ENCODE peak calls at places on chromosomes 7 and 10, in six cellular contexts. One of them, this sample, is unnamed.
A peak's percentile ranks its signal among the peaks of the same experiment; 100 is the strongest.

GRCh38 chr7:55484834-55485233 is 87.5 kb downstream of the VOPP1 start:
- DNase-seq in renal cortical epithelial cell: no peak
- DNase-seq in esophagus squamous epithelium: no peak
- DNase-seq in A549: no peak
- DNase-seq in GDM1: no peak
- DNase-seq in CD8-positive, alpha-beta memory T cell: no peak
- DNase-seq in this sample: no peak

GRCh38 chr7:154347867-154348266 is 295.7 kb downstream of the DPP6 start:
- DNase-seq in renal cortical epithelial cell: no peak
- DNase-seq in GDM1: no peak
- DNase-seq in CD8-positive, alpha-beta memory T cell: no peak
- DNase-seq in esophagus squamous epithelium: no peak
- DNase-seq in A549: no peak
- DNase-seq in this sample: no peak

GRCh38 chr10:34996843-34997242 is 93.3 kb downstream of the CUL2 start:
- DNase-seq in A549: no peak
- DNase-seq in renal cortical epithelial cell: peak; percentile 38
- DNase-seq in esophagus squamous epithelium: no peak
- DNase-seq in CD8-positive, alpha-beta memory T cell: no peak
- DNase-seq in GDM1: peak; percentile 40
- DNase-seq in this sample: no peak

GRCh38 chr7:91872069-91872468 is 8.4 kb downstream of the MTERF1 start:
- DNase-seq in renal cortical epithelial cell: no peak
- DNase-seq in GDM1: no peak
- DNase-seq in A549: no peak
- DNase-seq in CD8-positive, alpha-beta memory T cell: no peak
- DNase-seq in esophagus squamous epithelium: no peak
- DNase-seq in this sample: no peak

GRCh38 chr7:130256716-130257115 is 9.9 kb upstream of the CPA2 start:
- DNase-seq in CD8-positive, alpha-beta memory T cell: no peak
- DNase-seq in esophagus squamous epithelium: no peak
- DNase-seq in GDM1: no peak
- DNase-seq in renal cortical epithelial cell: no peak
- DNase-seq in A549: no peak
- DNase-seq in this sample: no peak

GRCh38 chr7:28990200-28990960 is 32.2 kb upstream of the TRIL start:
- DNase-seq in esophagus squamous epithelium: no peak
- DNase-seq in CD8-positive, alpha-beta memory T cell: no peak
- DNase-seq in A549: no peak
- DNase-seq in renal cortical epithelial cell: no peak
- DNase-seq in GDM1: no peak
- DNase-seq in this sample: peak; percentile 60

GRCh38 chr7:22662490-22663145 is 64.4 kb upstream of the IL6 start:
- DNase-seq in CD8-positive, alpha-beta memory T cell: no peak
- DNase-seq in renal cortical epithelial cell: peak; percentile 48
- DNase-seq in A549: no peak
- DNase-seq in GDM1: no peak
- DNase-seq in esophagus squamous epithelium: no peak
- DNase-seq in this sample: no peak

GRCh38 chr10:84075226-84076046 is 63.9 kb upstream of the GHITM start:
- DNase-seq in esophagus squamous epithelium: no peak
- DNase-seq in renal cortical epithelial cell: no peak
- DNase-seq in GDM1: no peak
- DNase-seq in CD8-positive, alpha-beta memory T cell: no peak
- DNase-seq in A549: no peak
- DNase-seq in this sample: no peak

GRCh38 chr10:113473851-113474250 is 79.0 kb upstream of the HABP2 start:
- DNase-seq in CD8-positive, alpha-beta memory T cell: no peak
- DNase-seq in renal cortical epithelial cell: no peak
- DNase-seq in esophagus squamous epithelium: no peak
- DNase-seq in GDM1: no peak
- DNase-seq in A549: no peak
- DNase-seq in this sample: no peak

GRCh38 chr7:22772885-22773284 is 45.9 kb downstream of the IL6 start:
- DNase-seq in renal cortical epithelial cell: no peak
- DNase-seq in A549: no peak
- DNase-seq in esophagus squamous epithelium: no peak
- DNase-seq in CD8-positive, alpha-beta memory T cell: no peak
- DNase-seq in GDM1: no peak
- DNase-seq in this sample: no peak

GRCh38 chr7:135160098-135160857 is 10.2 kb downstream of the CYREN start:
- DNase-seq in A549: peak; percentile 36
- DNase-seq in GDM1: peak; percentile 3
- DNase-seq in renal cortical epithelial cell: peak; percentile 92
- DNase-seq in esophagus squamous epithelium: no peak
- DNase-seq in CD8-positive, alpha-beta memory T cell: no peak
- DNase-seq in this sample: no peak

GRCh38 chr7:194257-194995 is 2.1 kb downstream of the FAM20C start:
- DNase-seq in A549: no peak
- DNase-seq in renal cortical epithelial cell: no peak
- DNase-seq in esophagus squamous epithelium: no peak
- DNase-seq in CD8-positive, alpha-beta memory T cell: no peak
- DNase-seq in GDM1: no peak
- DNase-seq in this sample: peak; percentile 30

GRCh38 chr7:37149019-37149814 is 299.4 kb downstream of the ELMO1 start:
- DNase-seq in esophagus squamous epithelium: no peak
- DNase-seq in CD8-positive, alpha-beta memory T cell: no peak
- DNase-seq in A549: no peak
- DNase-seq in renal cortical epithelial cell: no peak
- DNase-seq in GDM1: no peak
- DNase-seq in this sample: no peak

GRCh38 chr7:98295467-98296220 is 14.2 kb downstream of the BRI3 start:
- DNase-seq in A549: no peak
- DNase-seq in renal cortical epithelial cell: no peak
- DNase-seq in CD8-positive, alpha-beta memory T cell: no peak
- DNase-seq in esophagus squamous epithelium: no peak
- DNase-seq in GDM1: no peak
- DNase-seq in this sample: no peak

GRCh38 chr10:49161411-49161997 is 26.7 kb downstream of the TMEM273 start:
- DNase-seq in A549: peak; percentile 44
- DNase-seq in CD8-positive, alpha-beta memory T cell: no peak
- DNase-seq in GDM1: peak; percentile 27
- DNase-seq in renal cortical epithelial cell: peak; percentile 51
- DNase-seq in esophagus squamous epithelium: no peak
- DNase-seq in this sample: no peak

GRCh38 chr10:100814751-100815474 is 69.5 kb downstream of the PAX2 start:
- DNase-seq in GDM1: no peak
- DNase-seq in esophagus squamous epithelium: no peak
- DNase-seq in CD8-positive, alpha-beta memory T cell: no peak
- DNase-seq in A549: no peak
- DNase-seq in renal cortical epithelial cell: no peak
- DNase-seq in this sample: no peak

GRCh38 chr10:5817322-5818047 is 4.3 kb upstream of the GDI2 start:
- DNase-seq in CD8-positive, alpha-beta memory T cell: no peak
- DNase-seq in esophagus squamous epithelium: no peak
- DNase-seq in GDM1: no peak
- DNase-seq in A549: no peak
- DNase-seq in renal cortical epithelial cell: no peak
- DNase-seq in this sample: no peak

GRCh38 chr7:123569352-123569999 is 11.9 kb upstream of the NDUFA5 start:
- DNase-seq in GDM1: no peak
- DNase-seq in CD8-positive, alpha-beta memory T cell: no peak
- DNase-seq in A549: no peak
- DNase-seq in esophagus squamous epithelium: no peak
- DNase-seq in renal cortical epithelial cell: no peak
- DNase-seq in this sample: no peak

GRCh38 chr10:85547460-85548023 is 819.1 kb downstream of the GRID1 start:
- DNase-seq in renal cortical epithelial cell: no peak
- DNase-seq in GDM1: no peak
- DNase-seq in CD8-positive, alpha-beta memory T cell: no peak
- DNase-seq in esophagus squamous epithelium: no peak
- DNase-seq in A549: no peak
- DNase-seq in this sample: no peak

GRCh38 chr10:127877116-127877515 is 15.6 kb downstream of the CLRN3 start:
- DNase-seq in A549: no peak
- DNase-seq in esophagus squamous epithelium: no peak
- DNase-seq in CD8-positive, alpha-beta memory T cell: no peak
- DNase-seq in GDM1: no peak
- DNase-seq in renal cortical epithelial cell: no peak
- DNase-seq in this sample: no peak